ENCODE peak calls at places on chromosomes 7 and 10, in seven cellular contexts. Z is amygdala; L is HFF-Myc; A is iris pigment epithelial cell; R is activated T-cell treated with anti-CD3 and anti-CD28 coated beads, Interleukin-2, amount 50 U/mL, for 48 hours; T is choroid plexus epithelial cell; Y is amniotic epithelial cell. O is an unnamed sample.

GRCh38 chr7:54831644-54832095 is 72.7 kb upstream of the SEC61G start:
- DNase-seq in Z (no peak), L (no peak), A (peak), R (no peak), T (peak), Y (peak), O (no peak)

GRCh38 chr7:55641273-55641691 is 69.0 kb upstream of the VOPP1 start:
- DNase-seq in Z (no peak), L (peak), A (peak), R (peak), T (peak), Y (peak), O (peak)

GRCh38 chr7:70775570-70776156 is 356.3 kb upstream of the GALNT17 start:
- DNase-seq in Z (no peak), L (no peak), A (peak), R (no peak), T (peak), Y (peak), O (no peak)

GRCh38 chr7:86949052-86949778 is 110.2 kb downstream of the ELAPOR2 start:
- DNase-seq in Z (no peak), L (no peak), A (no peak), R (no peak), T (no peak), Y (no peak), O (no peak)

GRCh38 chr10:12938271-12938670 is 63.2 kb downstream of the CCDC3 start:
- DNase-seq in Z (no peak), L (no peak), A (no peak), R (no peak), T (no peak), Y (no peak), O (no peak)

GRCh38 chr7:3106353-3106752 is 62.7 kb upstream of the CARD11 start:
- DNase-seq in Z (no peak), L (no peak), A (no peak), R (peak), T (no peak), Y (no peak), O (no peak)

GRCh38 chr10:58414270-58415041 is 29.2 kb downstream of the TFAM start:
- DNase-seq in Z (no peak), L (peak), A (peak), R (no peak), T (peak), Y (peak), O (no peak)

GRCh38 chr10:88528196-88528595 is 54.9 kb downstream of the RNLS start:
- DNase-seq in Z (no peak), L (no peak), A (peak), R (no peak), T (no peak), Y (peak), O (no peak)

GRCh38 chr7:92042056-92042737 is 92.1 kb downstream of the CYP51A1 start:
- DNase-seq in Z (no peak), L (no peak), A (no peak), R (no peak), T (no peak), Y (no peak), O (no peak)